ENCODE peak calls at places on chromosomes 12 and 14, in six cellular contexts. Q is endothelial cell, T is PC-9, M is GM06990, P is nephron progenitor cell, H is adrenal gland. U is an unnamed sample.

GRCh38 chr12:65306603-65307501 is 28.4 kb downstream of the MSRB3 start:
- DNase-seq in P (peak), M (peak), Q (peak), H (peak), T (no peak), U (no peak)

GRCh38 chr14:31229638-31230229 is 22.1 kb upstream of the HECTD1 start:
- DNase-seq in Q (no peak), T (peak), M (no peak), P (no peak), H (peak), U (no peak)

GRCh38 chr12:93982847-93983315 is 165.5 kb upstream of the PLXNC1 start:
- DNase-seq in H (no peak), M (no peak), T (no peak), Q (no peak), P (no peak), U (no peak)

GRCh38 chr12:58395470-58395869 is 454.1 kb downstream of the ATP23 start:
- DNase-seq in T (peak), H (no peak), P (no peak), M (no peak), Q (no peak), U (no peak)

GRCh38 chr14:91350813-91351507 is 66.7 kb downstream of the CCDC88C start:
- DNase-seq in H (no peak), T (no peak), Q (no peak), M (no peak), P (no peak), U (peak)

GRCh38 chr14:90419200-90419599 is 22.4 kb downstream of the CALM1 start:
- DNase-seq in H (peak), Q (peak), T (peak), P (no peak), M (no peak), U (no peak)

GRCh38 chr12:28242888-28243633 is 52.8 kb downstream of the CCDC91 start:
- DNase-seq in M (no peak), T (no peak), Q (no peak), P (no peak), H (no peak), U (no peak)

GRCh38 chr12:91994208-91994797 is 151.3 kb downstream of the BTG1 start:
- DNase-seq in M (no peak), T (no peak), Q (no peak), H (no peak), P (no peak), U (no peak)

GRCh38 chr14:32594766-32595165 is 265.7 kb downstream of the AKAP6 start:
- DNase-seq in M (no peak), P (no peak), Q (no peak), T (no peak), H (no peak), U (no peak)

GRCh38 chr12:4153343-4153892 is 120.1 kb upstream of the CCND2 start:
- DNase-seq in T (no peak), P (no peak), H (no peak), M (peak), Q (no peak), U (peak)

GRCh38 chr14:41062826-41063225 is 543.9 kb upstream of the LRFN5 start:
- DNase-seq in M (no peak), T (no peak), H (no peak), Q (no peak), P (no peak), U (no peak)

GRCh38 chr12:38144601-38145436 is 171.8 kb upstream of the ALG10B start:
- DNase-seq in T (peak), H (no peak), P (no peak), M (no peak), Q (no peak), U (no peak)

GRCh38 chr14:103353391-103353790 is 19.4 kb downstream of the EIF5 start:
- DNase-seq in H (no peak), T (no peak), M (no peak), P (no peak), Q (no peak), U (no peak)

GRCh38 chr14:76687611-76688372 is 73.5 kb upstream of the VASH1 start:
- DNase-seq in P (no peak), T (no peak), M (no peak), Q (no peak), H (no peak), U (no peak)

GRCh38 chr12:89250213-89250612 is 102.1 kb downstream of the DUSP6 start:
- DNase-seq in M (no peak), H (no peak), P (no peak), Q (no peak), T (no peak), U (no peak)

GRCh38 chr12:21631367-21631766 is 26.3 kb downstream of the LDHB start:
- DNase-seq in Q (no peak), P (no peak), M (no peak), T (no peak), H (no peak), U (no peak)

GRCh38 chr12:16606201-16606849 is 363 bp upstream of the LMO3 start:
- DNase-seq in M (peak), H (peak), Q (no peak), P (peak), T (no peak), U (no peak)

GRCh38 chr14:49512571-49512970 is 73.6 kb downstream of the RPS29 start:
- DNase-seq in Q (no peak), M (no peak), T (no peak), P (no peak), H (no peak), U (no peak)
- TF ChIP-seq CTCF in Q (no peak), M (no peak), T (no peak), P (no peak), H (no peak), U (no peak)

GRCh38 chr12:109910969-109911348 is 10.9 kb downstream of the TCHP start:
- DNase-seq in P (peak), M (peak), H (no peak), Q (peak), T (no peak), U (no peak)
- TF ChIP-seq CTCF in P (peak), M (peak), H (no peak), Q (peak), T (peak), U (peak)

GRCh38 chr14:92657457-92658142 is 90.8 kb downstream of the LGMN start:
- DNase-seq in T (no peak), Q (no peak), M (no peak), H (peak), P (no peak), U (no peak)

GRCh38 chr14:92655802-92656201 is 92.6 kb downstream of the LGMN start:
- DNase-seq in Q (no peak), H (no peak), M (no peak), P (no peak), T (no peak), U (no peak)

GRCh38 chr14:92655372-92655771 is 93.1 kb downstream of the LGMN start:
- DNase-seq in Q (no peak), T (no peak), M (no peak), P (no peak), H (no peak), U (no peak)

GRCh38 chr14:92658160-92658559 is 90.3 kb downstream of the LGMN start:
- DNase-seq in M (no peak), H (no peak), T (no peak), P (no peak), Q (no peak), U (no peak)

GRCh38 chr14:92656306-92656705 is 92.1 kb downstream of the LGMN start:
- DNase-seq in P (no peak), T (no peak), M (no peak), H (no peak), Q (no peak), U (no peak)
- TF ChIP-seq CTCF in P (no peak), T (no peak), M (no peak), H (peak), Q (no peak), U (no peak)

GRCh38 chr12:124368421-124369032 is 73.6 kb downstream of the RFLNA start:
- DNase-seq in M (no peak), Q (no peak), P (no peak), H (no peak), T (no peak), U (no peak)
- TF ChIP-seq CTCF in M (no peak), Q (no peak), P (no peak), H (no peak), T (no peak), U (no peak)

GRCh38 chr14:64983439-64984310 is 3.0 kb upstream of the FNTB start:
- DNase-seq in Q (no peak), H (no peak), T (peak), P (peak), M (no peak), U (no peak)

GRCh38 chr14:64990291-64990690 is 3.6 kb downstream of the FNTB start:
- DNase-seq in M (no peak), P (no peak), T (no peak), H (no peak), Q (no peak), U (no peak)

GRCh38 chr14:64992328-64992885 is 5.7 kb downstream of the FNTB start:
- DNase-seq in H (no peak), Q (no peak), P (no peak), M (peak), T (no peak), U (peak)

GRCh38 chr14:64990939-64991338 is 4.2 kb downstream of the FNTB start:
- DNase-seq in P (no peak), T (no peak), M (no peak), H (no peak), Q (no peak), U (no peak)

DNA sequence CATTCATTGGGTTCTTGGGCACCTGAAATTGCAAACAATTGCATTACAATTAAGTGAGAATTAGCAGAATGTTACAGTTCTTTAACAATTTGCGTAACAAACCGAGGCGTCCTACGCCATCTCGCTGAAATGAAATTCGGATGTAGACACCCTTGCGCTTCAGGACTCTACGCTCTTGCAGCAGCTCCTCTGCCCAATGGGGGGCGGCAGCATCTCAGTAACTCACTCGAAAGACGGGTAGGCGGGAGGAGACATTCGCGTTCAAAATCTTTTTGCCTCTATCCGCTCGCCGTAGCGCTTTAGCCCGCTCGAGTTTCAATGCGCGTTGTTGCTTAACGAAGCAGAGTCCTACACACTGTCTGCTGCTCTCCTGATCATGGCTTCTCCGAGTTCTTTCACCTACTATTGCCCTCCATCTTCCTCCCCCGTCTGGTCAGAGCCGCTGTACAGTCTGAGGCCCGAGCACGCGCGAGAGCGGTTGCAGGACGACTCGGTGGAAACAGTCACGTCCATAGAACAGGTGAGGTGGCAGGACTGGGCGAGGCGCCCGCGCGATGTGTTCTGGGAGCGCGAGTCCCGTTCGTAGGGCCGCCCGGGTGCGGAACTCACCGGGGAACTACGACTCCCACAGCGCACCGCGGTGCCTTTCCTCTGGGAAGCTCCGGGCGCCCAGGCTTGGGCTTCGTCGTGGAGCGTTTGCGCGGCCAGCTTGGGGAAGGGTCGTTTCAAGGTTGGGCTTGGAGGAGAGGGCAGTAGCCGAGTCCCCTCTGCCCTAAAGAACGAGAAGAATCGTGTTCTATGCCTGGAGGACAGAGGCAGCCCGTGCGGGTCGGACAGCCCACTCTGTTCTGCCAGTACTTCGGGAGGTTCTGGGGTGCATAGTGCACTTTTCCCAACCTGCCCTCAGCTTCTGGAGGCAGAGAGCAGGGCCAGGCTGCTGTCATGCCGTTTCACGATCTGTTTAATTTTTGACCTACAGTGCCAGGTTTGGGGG is at the start of gene FNTB:
- DNase-seq in Q (peak), P (peak), H (peak), T (peak), M (peak), U (peak)
- TF ChIP-seq CTCF in Q (peak), P (peak), H (peak), T (peak), M (peak), U (peak)

DNA sequence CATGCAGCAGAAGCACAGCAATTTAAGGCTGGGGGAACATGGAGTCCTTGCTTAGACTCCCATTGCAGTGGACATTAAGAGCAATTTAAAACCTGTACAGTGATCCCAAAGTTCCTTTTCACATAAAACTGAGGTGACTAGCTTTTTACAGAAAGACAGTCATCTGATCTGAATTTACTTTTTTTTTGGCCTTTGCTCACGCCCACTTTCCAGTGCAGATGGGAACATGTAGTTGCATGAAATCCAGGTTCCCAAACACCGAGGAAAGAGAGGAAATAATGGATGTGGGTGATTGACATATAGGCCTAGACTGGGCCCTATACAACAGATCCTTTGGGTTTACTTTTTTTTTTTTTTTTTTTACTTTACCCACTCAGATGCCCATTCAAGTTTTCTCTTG is 126.4 kb upstream of the PTPRB start:
- DNase-seq in P (no peak), H (no peak), M (no peak), Q (no peak), T (no peak), U (no peak)
- TF ChIP-seq CTCF in P (no peak), H (no peak), M (no peak), Q (no peak), T (no peak), U (no peak)

U was measured in GM12864.